ENCODE peak calls at places on chromosomes 7 and 10, in nine cellular contexts. Z is stimulated activated naive CD8-positive, alpha-beta T cell treated with anti-CD3 and anti-CD28 coated beads, Interleukin-15, Interleukin-2, amounts not matched to agents 100 U/mL and 50 U/mL, for 24 hours; L is activated effector memory CD4-positive, alpha-beta T cell treated with anti-CD3 and anti-CD28 coated beads, Interleukin-2, amount 50 U/mL, for 16 hours; U is lung; I is GM13977; O is NCI-H2029; K is frontal cortex; F is AML-193; Y is LoVo. D is an unnamed sample.

GRCh38 chr7:32026076-32026425 is 44.2 kb downstream of the PDE1C start:
- DNase-seq in L (no peak), Z (no peak), U (no peak), K (no peak), O (no peak), Y (no peak), F (no peak), I (no peak), D (no peak)

GRCh38 chr10:71975891-71976725 is 11.9 kb downstream of the CHST3 start:
- DNase-seq in I (peak), L (no peak), F (no peak), U (no peak), Y (peak), O (no peak), K (no peak), Z (no peak), D (no peak)

GRCh38 chr10:78969719-78970118 is 99.0 kb upstream of the ZMIZ1 start:
- DNase-seq in Y (no peak), U (no peak), F (no peak), L (no peak), Z (no peak), I (no peak), O (no peak), K (no peak), D (no peak)

GRCh38 chr10:8305871-8306652 is 251.6 kb downstream of the GATA3 start:
- DNase-seq in U (no peak), F (no peak), Y (no peak), K (no peak), Z (no peak), I (no peak), O (no peak), L (no peak), D (no peak)

GRCh38 chr10:46317889-46318288 is 31.1 kb downstream of the ANTXRL start:
- DNase-seq in K (no peak), U (no peak), I (no peak), Z (no peak), L (no peak), Y (no peak), F (no peak), O (no peak), D (no peak)

GRCh38 chr7:5872326-5872725 is 8.3 kb upstream of the OCM start:
- DNase-seq in F (no peak), K (no peak), L (no peak), O (no peak), Y (no peak), Z (no peak), I (no peak), U (no peak), D (no peak)

GRCh38 chr7:78127009-78127408 is 328.4 kb downstream of the PHTF2 start:
- DNase-seq in U (no peak), L (no peak), O (no peak), Z (no peak), K (no peak), F (no peak), I (no peak), Y (no peak), D (no peak)

GRCh38 chr7:44264221-44264956 is 61.0 kb downstream of the CAMK2B start:
- DNase-seq in F (no peak), L (no peak), O (peak), Y (peak), I (no peak), Z (no peak), U (no peak), K (no peak), D (no peak)

GRCh38 chr7:132009778-132010177 is 453.4 kb upstream of the PODXL start:
- DNase-seq in L (no peak), Z (no peak), F (no peak), K (no peak), I (no peak), U (no peak), Y (no peak), O (no peak), D (peak)

GRCh38 chr10:79147796-79148451 is 79.2 kb downstream of the ZMIZ1 start:
- DNase-seq in F (no peak), U (no peak), K (no peak), L (no peak), Y (no peak), Z (no peak), O (no peak), I (no peak), D (no peak)

GRCh38 chr7:18508441-18509427 is 13.2 kb downstream of the HDAC9 start:
- DNase-seq in L (no peak), U (no peak), F (no peak), O (no peak), I (peak), Y (peak), K (no peak), Z (no peak), D (peak)

GRCh38 chr7:105219771-105220160 is 169.0 kb downstream of the SRPK2 start:
- DNase-seq in K (no peak), Z (no peak), O (no peak), Y (peak), L (no peak), I (no peak), F (no peak), U (no peak), D (peak)

GRCh38 chr7:68107256-68107655 is 1110.6 kb downstream of the TYW1 start:
- DNase-seq in K (no peak), U (no peak), Z (no peak), O (peak), L (no peak), I (no peak), F (no peak), Y (no peak), D (no peak)

GRCh38 chr7:23696916-23697441 is 13.0 kb upstream of the STK31 start:
- DNase-seq in I (peak), O (peak), L (peak), K (no peak), Y (peak), U (no peak), F (no peak), Z (peak), D (no peak)

GRCh38 chr10:77774940-77775391 is 137.4 kb upstream of the KCNMA1 start:
- DNase-seq in I (no peak), U (no peak), K (no peak), O (no peak), F (no peak), L (no peak), Y (no peak), Z (no peak), D (no peak)

GRCh38 chr10:124180947-124181549 is 87.7 kb upstream of the CHST15 start:
- DNase-seq in K (no peak), O (no peak), F (no peak), Z (no peak), Y (no peak), U (no peak), I (no peak), L (no peak), D (peak)

GRCh38 chr7:66047426-66047825 is 28.2 kb upstream of the ASL start:
- DNase-seq in O (no peak), K (no peak), Y (peak), L (no peak), I (no peak), U (no peak), Z (no peak), F (no peak), D (peak)

GRCh38 chr7:28163955-28164354 is 16.6 kb downstream of the JAZF1 start:
- DNase-seq in U (no peak), I (no peak), K (no peak), L (no peak), Y (no peak), O (no peak), F (no peak), Z (no peak), D (peak)

GRCh38 chr7:87475359-87476178 is at the start of gene ABCB4:
- DNase-seq in Z (peak), U (no peak), O (no peak), K (peak), Y (peak), F (no peak), I (peak), L (no peak), D (no peak)

GRCh38 chr7:36309301-36309700 is 80.4 kb upstream of the ANLN start:
- DNase-seq in Y (no peak), O (no peak), I (no peak), Z (no peak), F (no peak), U (no peak), L (peak), K (no peak), D (no peak)

GRCh38 chr7:144835166-144835611 is 664 bp downstream of the TPK1 start:
- DNase-seq in K (peak), L (no peak), Y (peak), I (peak), U (peak), F (peak), Z (peak), O (no peak), D (no peak)

GRCh38 chr10:69572159-69573055 is 815 bp downstream of the NEUROG3 start:
- DNase-seq in Y (no peak), I (no peak), K (no peak), L (peak), F (no peak), Z (peak), U (no peak), O (no peak), D (no peak)

GRCh38 chr10:78972160-78972946 is 96.4 kb upstream of the ZMIZ1 start:
- DNase-seq in Z (no peak), O (no peak), K (peak), U (peak), Y (no peak), F (no peak), I (no peak), L (no peak), D (peak)

GRCh38 chr10:50563906-50564305 is 59.9 kb downstream of the SGMS1 start:
- DNase-seq in I (no peak), Y (no peak), O (no peak), K (no peak), U (no peak), L (no peak), Z (no peak), F (no peak), D (no peak)

GRCh38 chr10:97590082-97590747 is 694 bp downstream of the C10orf62 start:
- DNase-seq in I (no peak), F (no peak), Y (no peak), Z (peak), L (no peak), K (no peak), U (no peak), O (no peak), D (no peak)

GRCh38 chr10:6399241-6399701 is 180.8 kb downstream of the PRKCQ start:
- DNase-seq in I (no peak), L (no peak), Y (peak), O (no peak), F (peak), K (no peak), U (peak), Z (no peak), D (peak)

GRCh38 chr7:69598487-69599148 is 343 bp downstream of the AUTS2 start:
- DNase-seq in K (peak), L (no peak), F (peak), Y (no peak), O (no peak), I (peak), U (no peak), Z (peak), D (no peak)

GRCh38 chr7:135342887-135343286 is 109.2 kb downstream of the STRA8 start:
- DNase-seq in Y (no peak), I (no peak), K (no peak), L (no peak), U (no peak), F (no peak), Z (no peak), O (peak), D (no peak)

GRCh38 chr10:105210546-105210945 is 569.5 kb downstream of the SORCS3 start:
- DNase-seq in Y (no peak), L (no peak), Z (no peak), I (no peak), U (no peak), F (no peak), K (no peak), O (no peak), D (no peak)

GRCh38 chr10:28254290-28254985 is 48.4 kb downstream of the MPP7 start:
- DNase-seq in U (peak), K (no peak), I (no peak), Y (no peak), F (no peak), O (no peak), L (no peak), Z (no peak), D (no peak)

GRCh38 chr7:25852249-25852994 is 299.6 kb upstream of the NFE2L3 start:
- DNase-seq in K (no peak), F (no peak), U (no peak), O (no peak), L (no peak), Y (peak), Z (peak), I (no peak), D (no peak)

D was measured in astrocyte of the cerebellum.